ENCODE peak calls at places on chromosome 13, in eight cellular contexts. S is NCI-H2171 treated with DMSO at 0.1 percent for 48 hours; P is activated CD4-positive, CD25-positive, alpha-beta regulatory T cell; R is AML-193; Y is activated naive CD4-positive, alpha-beta T cell treated with anti-CD3 and anti-CD28 coated beads, Interleukin-2, amount 10 ng/mL, durations not matched to agents 7 days and 5 days; F is Daoy; J is stimulated activated CD4-positive, alpha-beta T cell treated with anti-CD3 and anti-CD28 coated beads, Interleukin-4, amount 100 ng/mL, for 48 hours; D is left cardiac atrium. G is an unnamed sample.

GRCh38 chr13:99151516-99151915 is 49.1 kb upstream of the UBAC2 start:
- DNase-seq in S (no peak), P (no peak), R (no peak), Y (no peak), F (peak; percentile 54), J (no peak), D (no peak), G (no peak)

GRCh38 chr13:49298903-49299605 is 51.3 kb downstream of the CDADC1 start:
- DNase-seq in S (no peak), P (no peak), R (no peak), Y (no peak), F (no peak), J (no peak), D (no peak), G (no peak)

GRCh38 chr13:113046066-113046882 is 59.3 kb upstream of the F7 start:
- DNase-seq in S (no peak), P (no peak), R (no peak), Y (no peak), F (no peak), J (no peak), D (no peak), G (no peak)

GRCh38 chr13:101452519-101453485 is at the start of gene ITGBL1:
- DNase-seq in S (peak; percentile 53), P (no peak), R (no peak), Y (no peak), F (no peak), J (no peak), D (peak; percentile 34), G (no peak)

GRCh38 chr13:54317722-54318121 is 1289.1 kb downstream of the OLFM4 start:
- DNase-seq in S (no peak), P (no peak), R (no peak), Y (no peak), F (no peak), J (no peak), D (no peak), G (no peak)

GRCh38 chr13:34620073-34620858 is 321.8 kb upstream of the NBEA start:
- DNase-seq in S (no peak), P (no peak), R (no peak), Y (no peak), F (no peak), J (no peak), D (no peak), G (no peak)

GRCh38 chr13:91154553-91154952 is 192.9 kb upstream of the MIR17HG start:
- DNase-seq in S (no peak), P (no peak), R (no peak), Y (no peak), F (no peak), J (no peak), D (no peak), G (no peak)

GRCh38 chr13:58134012-58134411 is 502.5 kb downstream of the PCDH17 start:
- DNase-seq in S (no peak), P (no peak), R (no peak), Y (no peak), F (no peak), J (no peak), D (no peak), G (no peak)

GRCh38 chr13:109786457-109787134 is at the start of gene IRS2:
- DNase-seq in S (peak; percentile 93), P (peak; percentile 92), R (peak; percentile 99), Y (peak; percentile 94), F (peak; percentile 91), J (peak; percentile 81), D (peak; percentile 94), G (peak; percentile 93)

GRCh38 chr13:76609643-76610042 is 276.6 kb downstream of the KCTD12 start:
- DNase-seq in S (peak; percentile 59), P (no peak), R (no peak), Y (no peak), F (no peak), J (no peak), D (no peak), G (no peak)